ENCODE peak calls at places on chromosomes 4 and X, in six cellular contexts. One of them, this sample, is unnamed.

GRCh38 chrX:54999717-55000598 is at the start of gene APEX2:
- DNase-seq in ovary: peak
- DNase-seq in Peyer's patch: peak
- DNase-seq in esophagus muscularis mucosa: peak
- DNase-seq in A549: peak
- DNase-seq in endothelial cell of umbilical vein: peak
- DNase-seq in this sample: peak

GRCh38 chr4:87498446-87498900 is 30.7 kb downstream of the SPARCL1 start:
- DNase-seq in A549: no peak
- DNase-seq in endothelial cell of umbilical vein: no peak
- DNase-seq in Peyer's patch: no peak
- DNase-seq in ovary: no peak
- DNase-seq in esophagus muscularis mucosa: no peak
- DNase-seq in this sample: no peak

GRCh38 chr4:7299051-7299907 is 106.9 kb downstream of the SORCS2 start:
- DNase-seq in endothelial cell of umbilical vein: no peak
- DNase-seq in A549: no peak
- DNase-seq in ovary: no peak
- DNase-seq in Peyer's patch: no peak
- DNase-seq in esophagus muscularis mucosa: no peak
- DNase-seq in this sample: no peak

GRCh38 chr4:57442834-57443291 is 332.7 kb upstream of the IGFBP7 start:
- DNase-seq in ovary: no peak
- DNase-seq in esophagus muscularis mucosa: no peak
- DNase-seq in endothelial cell of umbilical vein: peak
- DNase-seq in A549: peak
- DNase-seq in Peyer's patch: no peak
- DNase-seq in this sample: no peak

GRCh38 chr4:153595894-153596601 is 88.0 kb upstream of the TLR2 start:
- DNase-seq in A549: no peak
- DNase-seq in esophagus muscularis mucosa: no peak
- DNase-seq in ovary: no peak
- DNase-seq in endothelial cell of umbilical vein: no peak
- DNase-seq in Peyer's patch: no peak
- DNase-seq in this sample: no peak

GRCh38 chrX:148268646-148269045 is 231.8 kb upstream of the AFF2 start:
- DNase-seq in endothelial cell of umbilical vein: no peak
- DNase-seq in A549: no peak
- DNase-seq in esophagus muscularis mucosa: no peak
- DNase-seq in Peyer's patch: no peak
- DNase-seq in ovary: no peak
- DNase-seq in this sample: no peak

GRCh38 chrX:55488559-55489314 is 911 bp downstream of the USP51 start:
- DNase-seq in ovary: peak
- DNase-seq in endothelial cell of umbilical vein: peak
- DNase-seq in Peyer's patch: peak
- DNase-seq in esophagus muscularis mucosa: peak
- DNase-seq in A549: peak
- DNase-seq in this sample: peak

GRCh38 chr4:3725936-3726895 is 40.0 kb upstream of the ADRA2C start:
- DNase-seq in ovary: no peak
- DNase-seq in endothelial cell of umbilical vein: no peak
- DNase-seq in esophagus muscularis mucosa: no peak
- DNase-seq in A549: no peak
- DNase-seq in Peyer's patch: no peak
- DNase-seq in this sample: no peak

GRCh38 chrX:74246524-74246923 is 57.5 kb upstream of the ZCCHC13 start:
- DNase-seq in Peyer's patch: no peak
- DNase-seq in A549: peak
- DNase-seq in esophagus muscularis mucosa: no peak
- DNase-seq in endothelial cell of umbilical vein: no peak
- DNase-seq in ovary: no peak
- DNase-seq in this sample: no peak

GRCh38 chrX:103845165-103845653 is 13.2 kb upstream of the RAB9B start:
- DNase-seq in ovary: peak
- DNase-seq in A549: peak
- DNase-seq in esophagus muscularis mucosa: no peak
- DNase-seq in endothelial cell of umbilical vein: peak
- DNase-seq in Peyer's patch: peak
- DNase-seq in this sample: peak

GRCh38 chr4:118807659-118808058 is 28.3 kb downstream of the SEC24D start:
- DNase-seq in Peyer's patch: no peak
- DNase-seq in A549: no peak
- DNase-seq in endothelial cell of umbilical vein: no peak
- DNase-seq in esophagus muscularis mucosa: no peak
- DNase-seq in ovary: no peak
- DNase-seq in this sample: no peak

GRCh38 chr4:38644201-38644600 is 19.8 kb upstream of the KLF3 start:
- DNase-seq in esophagus muscularis mucosa: no peak
- DNase-seq in A549: no peak
- DNase-seq in endothelial cell of umbilical vein: no peak
- DNase-seq in ovary: no peak
- DNase-seq in Peyer's patch: no peak
- DNase-seq in this sample: no peak

GRCh38 chr4:16224669-16225068 is 1.6 kb downstream of the TAPT1 start:
- DNase-seq in Peyer's patch: no peak
- DNase-seq in endothelial cell of umbilical vein: no peak
- DNase-seq in ovary: no peak
- DNase-seq in esophagus muscularis mucosa: no peak
- DNase-seq in A549: no peak
- DNase-seq in this sample: no peak

GRCh38 chr4:81142744-81143143 is 72.3 kb downstream of the PRKG2 start:
- DNase-seq in ovary: no peak
- DNase-seq in esophagus muscularis mucosa: no peak
- DNase-seq in A549: no peak
- DNase-seq in Peyer's patch: no peak
- DNase-seq in endothelial cell of umbilical vein: no peak
- DNase-seq in this sample: no peak

GRCh38 chrX:138026211-138026610 is 460.3 kb downstream of the ZIC3 start:
- DNase-seq in ovary: no peak
- DNase-seq in endothelial cell of umbilical vein: no peak
- DNase-seq in Peyer's patch: no peak
- DNase-seq in A549: peak
- DNase-seq in esophagus muscularis mucosa: no peak
- DNase-seq in this sample: no peak

GRCh38 chrX:10582945-10583344 is 37.4 kb downstream of the MID1 start:
- DNase-seq in esophagus muscularis mucosa: no peak
- DNase-seq in endothelial cell of umbilical vein: peak
- DNase-seq in ovary: no peak
- DNase-seq in Peyer's patch: no peak
- DNase-seq in A549: no peak
- DNase-seq in this sample: no peak

GRCh38 chrX:12372111-12372510 is 233.8 kb downstream of the FRMPD4 start:
- DNase-seq in Peyer's patch: no peak
- DNase-seq in endothelial cell of umbilical vein: no peak
- DNase-seq in A549: no peak
- DNase-seq in ovary: no peak
- DNase-seq in esophagus muscularis mucosa: no peak
- DNase-seq in this sample: no peak

GRCh38 chr4:102625232-102625930 is 124.2 kb downstream of the NFKB1 start:
- DNase-seq in ovary: peak
- DNase-seq in esophagus muscularis mucosa: no peak
- DNase-seq in endothelial cell of umbilical vein: peak
- DNase-seq in Peyer's patch: peak
- DNase-seq in A549: no peak
- DNase-seq in this sample: peak

GRCh38 chrX:36963069-36963808 is 44.9 kb upstream of the FAM47C start:
- DNase-seq in endothelial cell of umbilical vein: no peak
- DNase-seq in Peyer's patch: no peak
- DNase-seq in A549: no peak
- DNase-seq in esophagus muscularis mucosa: no peak
- DNase-seq in ovary: no peak
- DNase-seq in this sample: no peak

GRCh38 chr4:41216294-41217019 is 2.1 kb upstream of the APBB2 start:
- DNase-seq in endothelial cell of umbilical vein: peak
- DNase-seq in ovary: peak
- DNase-seq in Peyer's patch: peak
- DNase-seq in A549: peak
- DNase-seq in esophagus muscularis mucosa: peak
- DNase-seq in this sample: peak

GRCh38 chr4:173937871-173938270 is 345.6 kb downstream of the FBXO8 start:
- DNase-seq in esophagus muscularis mucosa: no peak
- DNase-seq in endothelial cell of umbilical vein: no peak
- DNase-seq in A549: no peak
- DNase-seq in ovary: no peak
- DNase-seq in Peyer's patch: no peak
- DNase-seq in this sample: no peak

GRCh38 chr4:102809691-102810090 is 17.7 kb downstream of the UBE2D3 start:
- DNase-seq in esophagus muscularis mucosa: no peak
- DNase-seq in Peyer's patch: no peak
- DNase-seq in ovary: no peak
- DNase-seq in A549: no peak
- DNase-seq in endothelial cell of umbilical vein: peak
- DNase-seq in this sample: no peak

GRCh38 chr4:13160906-13161305 is 323.2 kb downstream of the RAB28 start:
- DNase-seq in ovary: no peak
- DNase-seq in esophagus muscularis mucosa: no peak
- DNase-seq in Peyer's patch: no peak
- DNase-seq in A549: no peak
- DNase-seq in endothelial cell of umbilical vein: no peak
- DNase-seq in this sample: no peak

GRCh38 chr4:41865306-41865980 is 69.8 kb upstream of the TMEM33 start:
- DNase-seq in A549: no peak
- DNase-seq in ovary: no peak
- DNase-seq in endothelial cell of umbilical vein: no peak
- DNase-seq in esophagus muscularis mucosa: no peak
- DNase-seq in Peyer's patch: no peak
- DNase-seq in this sample: no peak

GRCh38 chrX:129472116-129472515 is 51.2 kb downstream of the SMARCA1 start:
- DNase-seq in A549: no peak
- DNase-seq in endothelial cell of umbilical vein: no peak
- DNase-seq in Peyer's patch: no peak
- DNase-seq in ovary: no peak
- DNase-seq in esophagus muscularis mucosa: no peak
- DNase-seq in this sample: no peak

GRCh38 chrX:97026406-97026805 is 142.7 kb downstream of the RPA4 start:
- DNase-seq in ovary: no peak
- DNase-seq in A549: no peak
- DNase-seq in esophagus muscularis mucosa: no peak
- DNase-seq in Peyer's patch: no peak
- DNase-seq in endothelial cell of umbilical vein: peak
- DNase-seq in this sample: no peak

GRCh38 chrX:13000311-13000811 is 25.5 kb downstream of the TMSB4X start:
- DNase-seq in Peyer's patch: peak
- DNase-seq in A549: no peak
- DNase-seq in endothelial cell of umbilical vein: no peak
- DNase-seq in ovary: no peak
- DNase-seq in esophagus muscularis mucosa: no peak
- DNase-seq in this sample: no peak

GRCh38 chrX:150477364-150477763 is 91.1 kb upstream of the MTM1 start:
- DNase-seq in Peyer's patch: no peak
- DNase-seq in endothelial cell of umbilical vein: no peak
- DNase-seq in A549: no peak
- DNase-seq in esophagus muscularis mucosa: no peak
- DNase-seq in ovary: no peak
- DNase-seq in this sample: no peak
- TF ChIP-seq POLR2A in Peyer's patch: no peak
- TF ChIP-seq POLR2A in endothelial cell of umbilical vein: no peak
- TF ChIP-seq POLR2A in A549: no peak
- TF ChIP-seq POLR2A in esophagus muscularis mucosa: no peak
- TF ChIP-seq POLR2A in ovary: no peak
- TF ChIP-seq POLR2A in this sample: no peak

GRCh38 chr4:52837716-52838558 is 24.2 kb upstream of the RASL11B start:
- DNase-seq in endothelial cell of umbilical vein: no peak
- DNase-seq in Peyer's patch: no peak
- DNase-seq in ovary: no peak
- DNase-seq in A549: no peak
- DNase-seq in esophagus muscularis mucosa: no peak
- DNase-seq in this sample: peak
- H3K27ac ChIP-seq in endothelial cell of umbilical vein: no peak
- H3K27ac ChIP-seq in Peyer's patch: no peak
- H3K27ac ChIP-seq in ovary: no peak
- H3K27ac ChIP-seq in A549: no peak
- H3K27ac ChIP-seq in esophagus muscularis mucosa: no peak
- H3K27ac ChIP-seq in this sample: peak

DNA sequence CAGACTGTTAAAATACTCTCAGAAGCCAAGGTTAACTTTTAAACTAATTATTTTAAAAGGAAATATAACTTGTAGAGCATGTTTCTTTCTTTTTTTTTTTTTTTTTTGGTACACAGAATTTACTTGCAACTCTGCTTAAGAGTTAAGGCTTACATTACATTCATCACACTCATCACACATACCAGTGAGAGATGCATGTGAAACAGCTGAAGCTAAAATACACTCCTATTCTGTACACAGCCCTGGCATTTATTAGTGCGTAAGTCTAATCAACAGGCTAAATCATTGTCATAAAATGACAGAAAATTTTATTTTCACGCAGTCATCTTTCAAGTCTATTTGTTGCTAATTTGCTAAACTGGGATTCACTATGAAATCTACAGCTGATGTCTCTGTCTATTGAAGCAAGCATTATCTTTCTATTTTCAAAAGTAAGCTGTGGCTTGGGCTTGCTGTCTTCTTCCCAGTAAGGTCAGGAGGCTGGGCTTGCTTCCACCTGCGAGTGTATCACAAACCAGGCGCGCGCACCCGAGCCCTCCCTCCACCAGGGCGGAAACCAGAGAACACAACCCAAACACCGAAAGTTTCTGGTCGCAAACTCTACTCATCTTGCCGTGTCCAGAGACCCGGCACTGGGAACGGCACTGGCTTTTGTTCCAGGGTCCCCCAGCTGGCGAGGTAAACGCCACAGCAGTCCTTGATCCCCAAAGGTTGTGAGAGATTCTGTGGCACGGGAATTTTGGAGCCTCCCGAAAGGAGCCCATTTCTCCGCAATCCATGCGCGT is 3.9 kb downstream of the MAML3 start:
- DNase-seq in endothelial cell of umbilical vein: peak
- DNase-seq in A549: peak
- DNase-seq in esophagus muscularis mucosa: peak
- DNase-seq in ovary: peak
- DNase-seq in Peyer's patch: peak
- DNase-seq in this sample: peak
- TF ChIP-seq CTCF in endothelial cell of umbilical vein: no peak
- TF ChIP-seq CTCF in A549: no peak
- TF ChIP-seq CTCF in esophagus muscularis mucosa: no peak
- TF ChIP-seq CTCF in ovary: no peak
- TF ChIP-seq CTCF in Peyer's patch: peak
- TF ChIP-seq CTCF in this sample: no peak

GRCh38 chrX:40154229-40154852 is 56.6 kb upstream of the BCOR start:
- DNase-seq in A549: peak
- DNase-seq in Peyer's patch: no peak
- DNase-seq in endothelial cell of umbilical vein: no peak
- DNase-seq in ovary: peak
- DNase-seq in esophagus muscularis mucosa: no peak
- DNase-seq in this sample: peak

GRCh38 chrX:40152173-40152705 is 54.5 kb upstream of the BCOR start:
- DNase-seq in esophagus muscularis mucosa: no peak
- DNase-seq in endothelial cell of umbilical vein: no peak
- DNase-seq in A549: no peak
- DNase-seq in Peyer's patch: no peak
- DNase-seq in ovary: no peak
- DNase-seq in this sample: no peak

GRCh38 chrX:40152706-40153334 is 55.1 kb upstream of the BCOR start:
- DNase-seq in Peyer's patch: no peak
- DNase-seq in endothelial cell of umbilical vein: no peak
- DNase-seq in A549: peak
- DNase-seq in ovary: no peak
- DNase-seq in esophagus muscularis mucosa: no peak
- DNase-seq in this sample: peak

GRCh38 chrX:40154853-40155616 is 57.3 kb upstream of the BCOR start:
- DNase-seq in A549: peak
- DNase-seq in Peyer's patch: no peak
- DNase-seq in endothelial cell of umbilical vein: peak
- DNase-seq in ovary: peak
- DNase-seq in esophagus muscularis mucosa: peak
- DNase-seq in this sample: peak

GRCh38 chrX:40153335-40154221 is 55.8 kb upstream of the BCOR start:
- DNase-seq in esophagus muscularis mucosa: no peak
- DNase-seq in ovary: peak
- DNase-seq in endothelial cell of umbilical vein: no peak
- DNase-seq in Peyer's patch: peak
- DNase-seq in A549: peak
- DNase-seq in this sample: peak
- TF ChIP-seq POLR2A in esophagus muscularis mucosa: no peak
- TF ChIP-seq POLR2A in ovary: no peak
- TF ChIP-seq POLR2A in endothelial cell of umbilical vein: no peak
- TF ChIP-seq POLR2A in Peyer's patch: no peak
- TF ChIP-seq POLR2A in A549: peak
- TF ChIP-seq POLR2A in this sample: no peak

This sample was measured in heart left ventricle.